ENCODE peak calls at places on chromosomes 13 and 19, in six cellular contexts. One of them, this sample, is unnamed.

GRCh38 chr13:99982021-99982740 is 597 bp downstream of the ZIC2 start:
- DNase-seq in smooth muscle cell of the brain vasculature: no peak
- DNase-seq in uterus: no peak
- DNase-seq in stimulated activated CD8-positive, alpha-beta memory T cell treated with anti-CD3 and anti-CD28 coated beads, Interleukin-4, amount 100 ng/mL, for 1 hour: no peak
- DNase-seq in activated CD8-positive, alpha-beta memory T cell treated with anti-CD3 and anti-CD28 coated beads, Interleukin-2, amount 50 U/mL, for 4 hours: no peak
- DNase-seq in heart left ventricle: no peak
- DNase-seq in this sample: no peak

GRCh38 chr19:29708553-29709439 is 6.3 kb downstream of the C19orf12 start:
- DNase-seq in smooth muscle cell of the brain vasculature: no peak
- DNase-seq in uterus: no peak
- DNase-seq in stimulated activated CD8-positive, alpha-beta memory T cell treated with anti-CD3 and anti-CD28 coated beads, Interleukin-4, amount 100 ng/mL, for 1 hour: no peak
- DNase-seq in activated CD8-positive, alpha-beta memory T cell treated with anti-CD3 and anti-CD28 coated beads, Interleukin-2, amount 50 U/mL, for 4 hours: no peak
- DNase-seq in heart left ventricle: peak; percentile 62
- DNase-seq in this sample: no peak

GRCh38 chr19:543912-544608 is at the start of gene GZMM:
- DNase-seq in smooth muscle cell of the brain vasculature: no peak
- DNase-seq in uterus: no peak
- DNase-seq in stimulated activated CD8-positive, alpha-beta memory T cell treated with anti-CD3 and anti-CD28 coated beads, Interleukin-4, amount 100 ng/mL, for 1 hour: peak; percentile 49
- DNase-seq in activated CD8-positive, alpha-beta memory T cell treated with anti-CD3 and anti-CD28 coated beads, Interleukin-2, amount 50 U/mL, for 4 hours: peak; percentile 77
- DNase-seq in heart left ventricle: no peak
- DNase-seq in this sample: no peak

GRCh38 chr13:42477588-42478190 is 96.3 kb upstream of the TNFSF11 start:
- DNase-seq in smooth muscle cell of the brain vasculature: no peak
- DNase-seq in uterus: no peak
- DNase-seq in stimulated activated CD8-positive, alpha-beta memory T cell treated with anti-CD3 and anti-CD28 coated beads, Interleukin-4, amount 100 ng/mL, for 1 hour: no peak
- DNase-seq in activated CD8-positive, alpha-beta memory T cell treated with anti-CD3 and anti-CD28 coated beads, Interleukin-2, amount 50 U/mL, for 4 hours: no peak
- DNase-seq in heart left ventricle: peak; percentile 28
- DNase-seq in this sample: no peak

GRCh38 chr13:112652512-112653458 is 37.1 kb upstream of the ATP11A start:
- DNase-seq in smooth muscle cell of the brain vasculature: no peak
- DNase-seq in uterus: peak; percentile 52
- DNase-seq in stimulated activated CD8-positive, alpha-beta memory T cell treated with anti-CD3 and anti-CD28 coated beads, Interleukin-4, amount 100 ng/mL, for 1 hour: no peak
- DNase-seq in activated CD8-positive, alpha-beta memory T cell treated with anti-CD3 and anti-CD28 coated beads, Interleukin-2, amount 50 U/mL, for 4 hours: no peak
- DNase-seq in heart left ventricle: no peak
- DNase-seq in this sample: no peak

GRCh38 chr19:43759515-43759914 is 4.8 kb upstream of the SMG9 start:
- DNase-seq in smooth muscle cell of the brain vasculature: peak; percentile 36
- DNase-seq in uterus: no peak
- DNase-seq in stimulated activated CD8-positive, alpha-beta memory T cell treated with anti-CD3 and anti-CD28 coated beads, Interleukin-4, amount 100 ng/mL, for 1 hour: no peak
- DNase-seq in activated CD8-positive, alpha-beta memory T cell treated with anti-CD3 and anti-CD28 coated beads, Interleukin-2, amount 50 U/mL, for 4 hours: no peak
- DNase-seq in heart left ventricle: no peak
- DNase-seq in this sample: no peak

GRCh38 chr13:109951491-109951890 is 165.1 kb upstream of the IRS2 start:
- DNase-seq in smooth muscle cell of the brain vasculature: no peak
- DNase-seq in uterus: no peak
- DNase-seq in stimulated activated CD8-positive, alpha-beta memory T cell treated with anti-CD3 and anti-CD28 coated beads, Interleukin-4, amount 100 ng/mL, for 1 hour: no peak
- DNase-seq in activated CD8-positive, alpha-beta memory T cell treated with anti-CD3 and anti-CD28 coated beads, Interleukin-2, amount 50 U/mL, for 4 hours: no peak
- DNase-seq in heart left ventricle: no peak
- DNase-seq in this sample: no peak

GRCh38 chr19:58385313-58386165 is 1.5 kb upstream of the RPS5 start:
- DNase-seq in smooth muscle cell of the brain vasculature: no peak
- DNase-seq in uterus: no peak
- DNase-seq in stimulated activated CD8-positive, alpha-beta memory T cell treated with anti-CD3 and anti-CD28 coated beads, Interleukin-4, amount 100 ng/mL, for 1 hour: no peak
- DNase-seq in activated CD8-positive, alpha-beta memory T cell treated with anti-CD3 and anti-CD28 coated beads, Interleukin-2, amount 50 U/mL, for 4 hours: no peak
- DNase-seq in heart left ventricle: no peak
- DNase-seq in this sample: peak; percentile 84

GRCh38 chr13:110454227-110454859 is 107.2 kb downstream of the RAB20 start:
- DNase-seq in smooth muscle cell of the brain vasculature: no peak
- DNase-seq in uterus: no peak
- DNase-seq in stimulated activated CD8-positive, alpha-beta memory T cell treated with anti-CD3 and anti-CD28 coated beads, Interleukin-4, amount 100 ng/mL, for 1 hour: no peak
- DNase-seq in activated CD8-positive, alpha-beta memory T cell treated with anti-CD3 and anti-CD28 coated beads, Interleukin-2, amount 50 U/mL, for 4 hours: no peak
- DNase-seq in heart left ventricle: no peak
- DNase-seq in this sample: no peak

GRCh38 chr13:106503730-106504129 is 31.7 kb downstream of the EFNB2 start:
- DNase-seq in smooth muscle cell of the brain vasculature: no peak
- DNase-seq in uterus: no peak
- DNase-seq in stimulated activated CD8-positive, alpha-beta memory T cell treated with anti-CD3 and anti-CD28 coated beads, Interleukin-4, amount 100 ng/mL, for 1 hour: no peak
- DNase-seq in activated CD8-positive, alpha-beta memory T cell treated with anti-CD3 and anti-CD28 coated beads, Interleukin-2, amount 50 U/mL, for 4 hours: no peak
- DNase-seq in heart left ventricle: no peak
- DNase-seq in this sample: no peak

GRCh38 chr19:39197808-39198207 is 1.0 kb downstream of the NCCRP1 start:
- DNase-seq in smooth muscle cell of the brain vasculature: no peak
- DNase-seq in uterus: no peak
- DNase-seq in stimulated activated CD8-positive, alpha-beta memory T cell treated with anti-CD3 and anti-CD28 coated beads, Interleukin-4, amount 100 ng/mL, for 1 hour: no peak
- DNase-seq in activated CD8-positive, alpha-beta memory T cell treated with anti-CD3 and anti-CD28 coated beads, Interleukin-2, amount 50 U/mL, for 4 hours: no peak
- DNase-seq in heart left ventricle: no peak
- DNase-seq in this sample: no peak

GRCh38 chr19:2077398-2077797 is 18.7 kb downstream of the MOB3A start:
- DNase-seq in smooth muscle cell of the brain vasculature: no peak
- DNase-seq in uterus: no peak
- DNase-seq in stimulated activated CD8-positive, alpha-beta memory T cell treated with anti-CD3 and anti-CD28 coated beads, Interleukin-4, amount 100 ng/mL, for 1 hour: no peak
- DNase-seq in activated CD8-positive, alpha-beta memory T cell treated with anti-CD3 and anti-CD28 coated beads, Interleukin-2, amount 50 U/mL, for 4 hours: no peak
- DNase-seq in heart left ventricle: no peak
- DNase-seq in this sample: no peak

GRCh38 chr19:15265214-15265613 is 33.0 kb upstream of the EPHX3 start:
- DNase-seq in smooth muscle cell of the brain vasculature: no peak
- DNase-seq in uterus: no peak
- DNase-seq in stimulated activated CD8-positive, alpha-beta memory T cell treated with anti-CD3 and anti-CD28 coated beads, Interleukin-4, amount 100 ng/mL, for 1 hour: no peak
- DNase-seq in activated CD8-positive, alpha-beta memory T cell treated with anti-CD3 and anti-CD28 coated beads, Interleukin-2, amount 50 U/mL, for 4 hours: no peak
- DNase-seq in heart left ventricle: no peak
- DNase-seq in this sample: no peak

GRCh38 chr19:13764821-13765394 is 586 bp downstream of the MRI1 start:
- DNase-seq in smooth muscle cell of the brain vasculature: no peak
- DNase-seq in uterus: no peak
- DNase-seq in stimulated activated CD8-positive, alpha-beta memory T cell treated with anti-CD3 and anti-CD28 coated beads, Interleukin-4, amount 100 ng/mL, for 1 hour: no peak
- DNase-seq in activated CD8-positive, alpha-beta memory T cell treated with anti-CD3 and anti-CD28 coated beads, Interleukin-2, amount 50 U/mL, for 4 hours: peak; percentile 55
- DNase-seq in heart left ventricle: no peak
- DNase-seq in this sample: peak; percentile 89

GRCh38 chr19:49793561-49793840 is 19.6 kb downstream of the FUZ start:
- DNase-seq in smooth muscle cell of the brain vasculature: no peak
- DNase-seq in uterus: no peak
- DNase-seq in stimulated activated CD8-positive, alpha-beta memory T cell treated with anti-CD3 and anti-CD28 coated beads, Interleukin-4, amount 100 ng/mL, for 1 hour: no peak
- DNase-seq in activated CD8-positive, alpha-beta memory T cell treated with anti-CD3 and anti-CD28 coated beads, Interleukin-2, amount 50 U/mL, for 4 hours: no peak
- DNase-seq in heart left ventricle: no peak
- DNase-seq in this sample: no peak

GRCh38 chr13:98921786-98922185 is 56.1 kb downstream of the DOCK9 start:
- DNase-seq in smooth muscle cell of the brain vasculature: no peak
- DNase-seq in uterus: no peak
- DNase-seq in stimulated activated CD8-positive, alpha-beta memory T cell treated with anti-CD3 and anti-CD28 coated beads, Interleukin-4, amount 100 ng/mL, for 1 hour: no peak
- DNase-seq in activated CD8-positive, alpha-beta memory T cell treated with anti-CD3 and anti-CD28 coated beads, Interleukin-2, amount 50 U/mL, for 4 hours: no peak
- DNase-seq in heart left ventricle: no peak
- DNase-seq in this sample: no peak

GRCh38 chr13:41931337-41931736 is 29.6 kb downstream of the VWA8 start:
- DNase-seq in smooth muscle cell of the brain vasculature: no peak
- DNase-seq in uterus: no peak
- DNase-seq in stimulated activated CD8-positive, alpha-beta memory T cell treated with anti-CD3 and anti-CD28 coated beads, Interleukin-4, amount 100 ng/mL, for 1 hour: no peak
- DNase-seq in activated CD8-positive, alpha-beta memory T cell treated with anti-CD3 and anti-CD28 coated beads, Interleukin-2, amount 50 U/mL, for 4 hours: no peak
- DNase-seq in heart left ventricle: no peak
- DNase-seq in this sample: no peak

GRCh38 chr19:32671883-32672282 is 3.1 kb downstream of the ANKRD27 start:
- DNase-seq in smooth muscle cell of the brain vasculature: no peak
- DNase-seq in uterus: no peak
- DNase-seq in stimulated activated CD8-positive, alpha-beta memory T cell treated with anti-CD3 and anti-CD28 coated beads, Interleukin-4, amount 100 ng/mL, for 1 hour: no peak
- DNase-seq in activated CD8-positive, alpha-beta memory T cell treated with anti-CD3 and anti-CD28 coated beads, Interleukin-2, amount 50 U/mL, for 4 hours: no peak
- DNase-seq in heart left ventricle: no peak
- DNase-seq in this sample: no peak

GRCh38 chr19:7442423-7442822 is 46.4 kb downstream of the PEX11G start:
- DNase-seq in smooth muscle cell of the brain vasculature: no peak
- DNase-seq in uterus: no peak
- DNase-seq in stimulated activated CD8-positive, alpha-beta memory T cell treated with anti-CD3 and anti-CD28 coated beads, Interleukin-4, amount 100 ng/mL, for 1 hour: no peak
- DNase-seq in activated CD8-positive, alpha-beta memory T cell treated with anti-CD3 and anti-CD28 coated beads, Interleukin-2, amount 50 U/mL, for 4 hours: no peak
- DNase-seq in heart left ventricle: no peak
- DNase-seq in this sample: no peak

GRCh38 chr19:28905996-28906395 is 307.0 kb downstream of the UQCRFS1 start:
- DNase-seq in smooth muscle cell of the brain vasculature: no peak
- DNase-seq in uterus: no peak
- DNase-seq in stimulated activated CD8-positive, alpha-beta memory T cell treated with anti-CD3 and anti-CD28 coated beads, Interleukin-4, amount 100 ng/mL, for 1 hour: no peak
- DNase-seq in activated CD8-positive, alpha-beta memory T cell treated with anti-CD3 and anti-CD28 coated beads, Interleukin-2, amount 50 U/mL, for 4 hours: no peak
- DNase-seq in heart left ventricle: no peak
- DNase-seq in this sample: no peak

GRCh38 chr19:49340069-49340864 is 5.1 kb downstream of the CD37 start:
- DNase-seq in smooth muscle cell of the brain vasculature: no peak
- DNase-seq in uterus: peak; percentile 74
- DNase-seq in stimulated activated CD8-positive, alpha-beta memory T cell treated with anti-CD3 and anti-CD28 coated beads, Interleukin-4, amount 100 ng/mL, for 1 hour: no peak
- DNase-seq in activated CD8-positive, alpha-beta memory T cell treated with anti-CD3 and anti-CD28 coated beads, Interleukin-2, amount 50 U/mL, for 4 hours: no peak
- DNase-seq in heart left ventricle: peak; percentile 75
- DNase-seq in this sample: peak; percentile 92

GRCh38 chr13:51645154-51645650 is 60.9 kb downstream of the WDFY2 start:
- DNase-seq in smooth muscle cell of the brain vasculature: no peak
- DNase-seq in uterus: no peak
- DNase-seq in stimulated activated CD8-positive, alpha-beta memory T cell treated with anti-CD3 and anti-CD28 coated beads, Interleukin-4, amount 100 ng/mL, for 1 hour: no peak
- DNase-seq in activated CD8-positive, alpha-beta memory T cell treated with anti-CD3 and anti-CD28 coated beads, Interleukin-2, amount 50 U/mL, for 4 hours: no peak
- DNase-seq in heart left ventricle: no peak
- DNase-seq in this sample: no peak

GRCh38 chr19:38020331-38020730 is 113.3 kb downstream of the SIPA1L3 start:
- DNase-seq in smooth muscle cell of the brain vasculature: no peak
- DNase-seq in uterus: no peak
- DNase-seq in stimulated activated CD8-positive, alpha-beta memory T cell treated with anti-CD3 and anti-CD28 coated beads, Interleukin-4, amount 100 ng/mL, for 1 hour: no peak
- DNase-seq in activated CD8-positive, alpha-beta memory T cell treated with anti-CD3 and anti-CD28 coated beads, Interleukin-2, amount 50 U/mL, for 4 hours: no peak
- DNase-seq in heart left ventricle: no peak
- DNase-seq in this sample: no peak

GRCh38 chr13:41470187-41470586 is 12.8 kb downstream of the RGCC start:
- DNase-seq in smooth muscle cell of the brain vasculature: no peak
- DNase-seq in uterus: no peak
- DNase-seq in stimulated activated CD8-positive, alpha-beta memory T cell treated with anti-CD3 and anti-CD28 coated beads, Interleukin-4, amount 100 ng/mL, for 1 hour: no peak
- DNase-seq in activated CD8-positive, alpha-beta memory T cell treated with anti-CD3 and anti-CD28 coated beads, Interleukin-2, amount 50 U/mL, for 4 hours: no peak
- DNase-seq in heart left ventricle: no peak
- DNase-seq in this sample: no peak

GRCh38 chr19:56167064-56167578 is 8.7 kb upstream of the GALP start:
- DNase-seq in smooth muscle cell of the brain vasculature: no peak
- DNase-seq in uterus: no peak
- DNase-seq in stimulated activated CD8-positive, alpha-beta memory T cell treated with anti-CD3 and anti-CD28 coated beads, Interleukin-4, amount 100 ng/mL, for 1 hour: no peak
- DNase-seq in activated CD8-positive, alpha-beta memory T cell treated with anti-CD3 and anti-CD28 coated beads, Interleukin-2, amount 50 U/mL, for 4 hours: no peak
- DNase-seq in heart left ventricle: no peak
- DNase-seq in this sample: no peak

GRCh38 chr19:4077800-4078683 is 11.3 kb upstream of the ZBTB7A start:
- DNase-seq in smooth muscle cell of the brain vasculature: no peak
- DNase-seq in uterus: peak; percentile 72
- DNase-seq in stimulated activated CD8-positive, alpha-beta memory T cell treated with anti-CD3 and anti-CD28 coated beads, Interleukin-4, amount 100 ng/mL, for 1 hour: no peak
- DNase-seq in activated CD8-positive, alpha-beta memory T cell treated with anti-CD3 and anti-CD28 coated beads, Interleukin-2, amount 50 U/mL, for 4 hours: peak; percentile 62
- DNase-seq in heart left ventricle: peak; percentile 84
- DNase-seq in this sample: no peak

GRCh38 chr19:28494466-28494865 is 718.5 kb downstream of the UQCRFS1 start:
- DNase-seq in smooth muscle cell of the brain vasculature: no peak
- DNase-seq in uterus: no peak
- DNase-seq in stimulated activated CD8-positive, alpha-beta memory T cell treated with anti-CD3 and anti-CD28 coated beads, Interleukin-4, amount 100 ng/mL, for 1 hour: no peak
- DNase-seq in activated CD8-positive, alpha-beta memory T cell treated with anti-CD3 and anti-CD28 coated beads, Interleukin-2, amount 50 U/mL, for 4 hours: no peak
- DNase-seq in heart left ventricle: no peak
- DNase-seq in this sample: no peak

GRCh38 chr13:52845334-52845761 is 3.1 kb downstream of the PCDH8 start:
- DNase-seq in smooth muscle cell of the brain vasculature: no peak
- DNase-seq in uterus: no peak
- DNase-seq in stimulated activated CD8-positive, alpha-beta memory T cell treated with anti-CD3 and anti-CD28 coated beads, Interleukin-4, amount 100 ng/mL, for 1 hour: no peak
- DNase-seq in activated CD8-positive, alpha-beta memory T cell treated with anti-CD3 and anti-CD28 coated beads, Interleukin-2, amount 50 U/mL, for 4 hours: no peak
- DNase-seq in heart left ventricle: no peak
- DNase-seq in this sample: no peak